ENCODE peak calls at places on chromosomes 2 and 18, in nine cellular contexts. E, I, U, Y, F, L, N, A and P are unnamed samples.

GRCh38 chr2:168156661-168157060 is 90.7 kb downstream of the STK39 start:
- DNase-seq in Y (peak), N (no peak), I (no peak), E (no peak), A (peak), L (peak), F (no peak), U (no peak), P (no peak)

GRCh38 chr18:49690307-49690706 is 123.0 kb downstream of the ACAA2 start:
- DNase-seq in A (peak), Y (no peak), I (no peak), N (no peak), U (no peak), L (peak), F (no peak), E (peak), P (no peak)

GRCh38 chr2:202033317-202034248 is at the start of gene FZD7:
- DNase-seq in N (peak), F (peak), Y (peak), A (peak), E (peak), L (peak), U (peak), I (peak), P (peak)

GRCh38 chr2:158998486-158999248 is 30.2 kb downstream of the TANC1 start:
- DNase-seq in N (no peak), E (peak), L (no peak), U (no peak), Y (peak), A (no peak), F (peak), I (no peak), P (no peak)

GRCh38 chr2:64277101-64277849 is 133.1 kb upstream of the PELI1 start:
- DNase-seq in U (no peak), F (no peak), E (no peak), N (no peak), L (no peak), I (no peak), Y (peak), A (no peak), P (no peak)

GRCh38 chr2:109185338-109185737 is 56.3 kb downstream of the SH3RF3 start:
- DNase-seq in F (no peak), Y (no peak), L (peak), I (no peak), E (peak), N (no peak), A (peak), U (no peak), P (no peak)

GRCh38 chr2:40034198-40034597 is 255.1 kb upstream of the THUMPD2 start:
- DNase-seq in N (no peak), Y (no peak), E (peak), U (no peak), A (no peak), F (no peak), L (peak), I (no peak), P (no peak)

GRCh38 chr2:3033315-3033714 is 344.3 kb downstream of the EIPR1 start:
- DNase-seq in N (peak), E (no peak), A (no peak), L (no peak), I (no peak), F (no peak), U (no peak), Y (no peak), P (no peak)

GRCh38 chr2:62194558-62195420 is 1.1 kb upstream of the B3GNT2 start:
- DNase-seq in I (no peak), A (no peak), U (no peak), E (no peak), N (no peak), F (no peak), Y (no peak), L (no peak), P (no peak)

GRCh38 chr2:94982661-94983060 is 42.8 kb upstream of the MAL start:
- DNase-seq in L (no peak), Y (no peak), U (no peak), E (no peak), F (no peak), I (no peak), A (no peak), N (no peak), P (no peak)

GRCh38 chr2:37969731-37970130 is 44.6 kb downstream of the RMDN2 start:
- DNase-seq in E (no peak), F (no peak), I (no peak), U (no peak), Y (no peak), L (no peak), A (no peak), N (no peak), P (no peak)

GRCh38 chr2:45595724-45596435 is 15.2 kb downstream of the SRBD1 start:
- DNase-seq in F (no peak), U (no peak), E (peak), Y (no peak), L (peak), A (no peak), N (peak), I (no peak), P (no peak)

GRCh38 chr18:75173758-75174157 is 35.2 kb downstream of the PTGR3 start:
- DNase-seq in U (no peak), Y (no peak), E (no peak), N (no peak), I (no peak), F (no peak), A (no peak), L (no peak), P (no peak)

GRCh38 chr2:224127871-224128501 is 88.9 kb upstream of the SERPINE2 start:
- DNase-seq in Y (no peak), U (no peak), A (no peak), I (no peak), E (no peak), N (no peak), L (peak), F (no peak), P (no peak)

GRCh38 chr2:197204855-197205254 is 105.7 kb downstream of the ANKRD44 start:
- DNase-seq in I (no peak), F (no peak), U (no peak), Y (no peak), E (peak), L (peak), N (no peak), A (no peak), P (no peak)

GRCh38 chr18:12474876-12475275 is 67.1 kb downstream of the PRELID3A start:
- DNase-seq in A (no peak), U (no peak), E (no peak), N (no peak), Y (no peak), L (no peak), I (no peak), F (no peak), P (no peak)

GRCh38 chr2:105929506-105929905 is 184.8 kb downstream of the NCK2 start:
- DNase-seq in A (no peak), Y (no peak), E (no peak), N (no peak), L (no peak), U (no peak), F (no peak), I (no peak), P (peak)

GRCh38 chr2:66834859-66835258 is 399.9 kb downstream of the MEIS1 start:
- DNase-seq in Y (no peak), L (no peak), I (no peak), U (no peak), F (no peak), N (no peak), A (no peak), E (no peak), P (no peak)

GRCh38 chr2:47004905-47005495 is 89.4 kb upstream of the MCFD2 start:
- DNase-seq in A (no peak), Y (no peak), F (no peak), L (no peak), U (no peak), E (no peak), I (no peak), N (no peak), P (no peak)

GRCh38 chr2:78979380-78980238 is 45.9 kb upstream of the REG3G start:
- DNase-seq in A (peak), I (peak), Y (peak), N (no peak), E (peak), F (peak), U (no peak), L (peak), P (peak)

GRCh38 chr2:213545964-213546363 is 261.7 kb downstream of the SPAG16 start:
- DNase-seq in I (peak), A (no peak), Y (no peak), F (peak), L (no peak), N (no peak), E (no peak), U (no peak), P (peak)

GRCh38 chr2:111191877-111192276 is 71.2 kb downstream of the BCL2L11 start:
- DNase-seq in L (no peak), I (no peak), A (no peak), U (no peak), N (no peak), F (no peak), Y (no peak), E (no peak), P (no peak)

GRCh38 chr2:180222642-180223041 is 215.5 kb upstream of the CWC22 start:
- DNase-seq in A (no peak), L (peak), I (no peak), N (no peak), F (no peak), U (no peak), Y (peak), E (peak), P (peak)

GRCh38 chr2:10900216-10901109 is 11.3 kb upstream of the KCNF1 start:
- DNase-seq in A (peak), I (no peak), Y (peak), N (no peak), U (no peak), E (peak), L (no peak), F (no peak), P (no peak)

GRCh38 chr2:21228041-21228895 is 104.5 kb downstream of the TDRD15 start:
- DNase-seq in Y (no peak), A (no peak), L (no peak), I (no peak), N (no peak), E (no peak), F (no peak), U (no peak), P (no peak)

GRCh38 chr2:172196768-172197322 is 94.1 kb upstream of the DLX2 start:
- DNase-seq in N (peak), Y (no peak), L (peak), U (peak), F (no peak), E (peak), I (no peak), A (no peak), P (no peak)

GRCh38 chr18:45275367-45276113 is 339.7 kb upstream of the SLC14A2 start:
- DNase-seq in L (peak), U (no peak), F (peak), I (no peak), E (peak), A (peak), N (no peak), Y (peak), P (peak)

GRCh38 chr2:237864940-237865622 is 5.7 kb downstream of the RAMP1 start:
- DNase-seq in N (peak), E (peak), I (no peak), L (peak), A (no peak), Y (no peak), F (no peak), U (no peak), P (no peak)

GRCh38 chr2:42303252-42303651 is 57.8 kb downstream of the COX7A2L start:
- DNase-seq in I (no peak), F (no peak), U (no peak), N (no peak), E (no peak), Y (no peak), A (no peak), L (no peak), P (no peak)

GRCh38 chr18:22847392-22847791 is 85.7 kb upstream of the RBBP8 start:
- DNase-seq in E (peak), N (no peak), U (no peak), L (peak), I (no peak), A (no peak), Y (peak), F (no peak), P (no peak)

GRCh38 chr2:28377984-28378678 is 14.5 kb upstream of the FOSL2 start:
- DNase-seq in E (no peak), U (no peak), A (no peak), N (peak), I (no peak), Y (no peak), L (no peak), F (no peak), P (peak)

GRCh38 chr2:64852771-64853241 is 136.4 kb upstream of the SLC1A4 start:
- DNase-seq in U (no peak), Y (no peak), N (no peak), I (no peak), E (no peak), F (no peak), A (no peak), L (no peak), P (no peak)

GRCh38 chr2:26946841-26947784 is 23.3 kb upstream of the MAPRE3 start:
- DNase-seq in U (no peak), L (peak), N (peak), E (peak), Y (no peak), F (peak), A (no peak), I (no peak), P (peak)

GRCh38 chr2:5727242-5727641 is 35.1 kb downstream of the SOX11 start:
- DNase-seq in F (no peak), L (no peak), Y (no peak), U (no peak), E (no peak), A (no peak), I (no peak), N (no peak), P (no peak)

GRCh38 chr2:126945118-126945517 is 46.4 kb downstream of the TEX51 start:
- DNase-seq in A (no peak), U (no peak), L (no peak), N (no peak), I (no peak), Y (no peak), E (no peak), F (no peak), P (peak)

GRCh38 chr2:215764441-215765048 is 248.8 kb downstream of the MREG start:
- DNase-seq in U (no peak), F (no peak), L (peak), I (no peak), N (no peak), A (no peak), E (peak), Y (no peak), P (no peak)